ENCODE peak calls at places on chromosomes 11 and 22, in five cellular contexts. F is CD4-positive, alpha-beta memory T cell; O is HuH-7; J is glomerular endothelial cell; D is T-helper 2 cell. Q is an unnamed sample.

GRCh38 chr11:11037162-11037732 is 179.4 kb upstream of the ZBED5 start:
- DNase-seq in F (no peak), O (no peak), J (no peak), D (no peak), Q (no peak)

GRCh38 chr11:8033312-8033715 is 46.2 kb downstream of the EIF3F start:
- DNase-seq in F (peak; percentile 48), O (peak; percentile 77), J (no peak), D (peak; percentile 26), Q (peak; percentile 86)

GRCh38 chr11:60916669-60917206 is 2.8 kb downstream of the TMEM109 start:
- DNase-seq in F (no peak), O (no peak), J (no peak), D (no peak), Q (no peak)

GRCh38 chr11:100445231-100445735 is 241.8 kb upstream of the ARHGAP42 start:
- DNase-seq in F (no peak), O (no peak), J (no peak), D (no peak), Q (no peak)

GRCh38 chr11:23585700-23586099 is 725.4 kb upstream of the CCDC179 start:
- DNase-seq in F (no peak), O (no peak), J (no peak), D (no peak), Q (no peak)

GRCh38 chr22:35446365-35446764 is 46.4 kb downstream of the MCM5 start:
- DNase-seq in F (no peak), O (no peak), J (no peak), D (no peak), Q (no peak)

GRCh38 chr11:131672191-131672590 is 301.8 kb downstream of the NTM start:
- DNase-seq in F (no peak), O (no peak), J (no peak), D (no peak), Q (no peak)

GRCh38 chr22:20899827-20900423 is 17.3 kb upstream of the CRKL start:
- DNase-seq in F (no peak), O (no peak), J (no peak), D (no peak), Q (no peak)

GRCh38 chr22:48253573-48253972 is 1491.1 kb downstream of the TBC1D22A start:
- DNase-seq in F (no peak), O (no peak), J (no peak), D (no peak), Q (no peak)

GRCh38 chr11:117919326-117920275 is 9.6 kb downstream of the TMPRSS13 start:
- DNase-seq in F (no peak), O (no peak), J (no peak), D (no peak), Q (no peak)

GRCh38 chr11:35077709-35078695 is 61.0 kb upstream of the CD44 start:
- DNase-seq in F (peak; percentile 87), O (no peak), J (peak; percentile 41), D (peak; percentile 9), Q (no peak)

GRCh38 chr22:45083659-45084305 is 74.0 kb upstream of the PHF21B start:
- DNase-seq in F (no peak), O (no peak), J (no peak), D (no peak), Q (no peak)

GRCh38 chr11:72605958-72606357 is 68.3 kb downstream of the PDE2A start:
- DNase-seq in F (no peak), O (no peak), J (no peak), D (no peak), Q (no peak)

GRCh38 chr11:87300640-87301381 is 263.1 kb downstream of the TMEM135 start:
- DNase-seq in F (no peak), O (no peak), J (no peak), D (no peak), Q (no peak)

GRCh38 chr11:64638017-64638664 is 47.1 kb downstream of the SLC22A12 start:
- DNase-seq in F (no peak), O (no peak), J (no peak), D (no peak), Q (no peak)

GRCh38 chr11:101010899-101011298 is 118.7 kb downstream of the PGR start:
- DNase-seq in F (no peak), O (no peak), J (no peak), D (no peak), Q (no peak)

GRCh38 chr11:45098929-45099328 is 47.5 kb upstream of the PRDM11 start:
- DNase-seq in F (no peak), O (no peak), J (no peak), D (no peak), Q (no peak)

GRCh38 chr11:114111369-114112042 is 52.0 kb downstream of the ZBTB16 start:
- DNase-seq in F (no peak), O (no peak), J (no peak), D (no peak), Q (no peak)

GRCh38 chr11:8265681-8266241 is 2.1 kb upstream of the LMO1 start:
- DNase-seq in F (no peak), O (peak; percentile 54), J (no peak), D (no peak), Q (peak; percentile 39)

GRCh38 chr11:6410695-6411430 is 8.0 kb downstream of the APBB1 start:
- DNase-seq in F (no peak), O (no peak), J (no peak), D (no peak), Q (no peak)

GRCh38 chr22:25853078-25853477 is 111.1 kb downstream of the MYO18B start:
- DNase-seq in F (no peak), O (no peak), J (no peak), D (no peak), Q (no peak)

GRCh38 chr11:69008774-69009440 is 4.1 kb downstream of the MRGPRF start:
- DNase-seq in F (no peak), O (peak; percentile 93), J (no peak), D (no peak), Q (peak; percentile 37)

GRCh38 chr22:23054531-23055257 is 15.6 kb upstream of the GNAZ start:
- DNase-seq in F (no peak), O (peak; percentile 5), J (no peak), D (no peak), Q (no peak)

GRCh38 chr22:23276656-23277582 is 96.6 kb downstream of the BCR start:
- DNase-seq in F (no peak), O (no peak), J (no peak), D (no peak), Q (no peak)

GRCh38 chr11:46348566-46348981 is 1.3 kb downstream of the DGKZ start:
- DNase-seq in F (no peak), O (no peak), J (no peak), D (no peak), Q (no peak)

GRCh38 chr11:70107756-70108155 is 29.6 kb downstream of the ANO1 start:
- DNase-seq in F (no peak), O (no peak), J (no peak), D (no peak), Q (no peak)

GRCh38 chr11:66727282-66727882 is 1.6 kb downstream of the SPTBN2 start:
- DNase-seq in F (peak; percentile 27), O (peak; percentile 99), J (no peak), D (no peak), Q (peak; percentile 54)

GRCh38 chr22:17368144-17368726 is 1.0 kb upstream of the CECR2 start:
- DNase-seq in F (peak; percentile 3), O (no peak), J (no peak), D (no peak), Q (no peak)

GRCh38 chr11:64124147-64124546 is 41.8 kb downstream of the MACROD1 start:
- DNase-seq in F (no peak), O (no peak), J (no peak), D (no peak), Q (peak; percentile 40)

GRCh38 chr22:44540756-44541670 is 43.0 kb upstream of the RTL6 start:
- DNase-seq in F (no peak), O (no peak), J (no peak), D (no peak), Q (no peak)

GRCh38 chr11:9574556-9574805 is 1.0 kb downstream of the WEE1 start:
- DNase-seq in F (no peak), O (no peak), J (no peak), D (no peak), Q (no peak)

GRCh38 chr11:72816404-72816990 is 2.3 kb downstream of the ATG16L2 start:
- DNase-seq in F (no peak), O (no peak), J (no peak), D (no peak), Q (no peak)

GRCh38 chr11:110903830-110904229 is 191.6 kb upstream of the ARHGAP20 start:
- DNase-seq in F (no peak), O (no peak), J (no peak), D (no peak), Q (peak; percentile 28)

GRCh38 chr22:20811171-20811570 is 37.3 kb downstream of the SERPIND1 start:
- DNase-seq in F (no peak), O (no peak), J (no peak), D (no peak), Q (no peak)

GRCh38 chr11:4826425-4826824 is 5.3 kb downstream of the OR51F2 start:
- DNase-seq in F (no peak), O (no peak), J (no peak), D (no peak), Q (no peak)

GRCh38 chr11:70527046-70527395 is 128.7 kb downstream of the CTTN start:
- DNase-seq in F (no peak), O (no peak), J (no peak), D (no peak), Q (no peak)

GRCh38 chr11:108967571-108967970 is 302.7 kb downstream of the DDX10 start:
- DNase-seq in F (no peak), O (no peak), J (no peak), D (no peak), Q (no peak)

Q was measured in HEK293T.